ENCODE peak calls at places on chromosomes 2 and 18, in four cellular contexts. U, H, C and X are unnamed samples.
A peak's percentile ranks its signal among the peaks of the same experiment; 100 is the strongest.

GRCh38 chr2:196230051-196230450 is 58.7 kb upstream of the STK17B start:
- DNase-seq in C (peak; percentile 42), H (no peak), U (no peak), X (no peak)

GRCh38 chr2:192267484-192267883 is 72.8 kb upstream of the TMEFF2 start:
- DNase-seq in U (peak; percentile 10), C (no peak), H (no peak), X (no peak)

GRCh38 chr18:79588636-79589481 is 90.7 kb upstream of the CTDP1 start:
- DNase-seq in H (no peak), U (no peak), C (peak; percentile 78), X (peak; percentile 46)

GRCh38 chr2:102999958-103000357 is 238.1 kb downstream of the TMEM182 start:
- DNase-seq in H (no peak), C (no peak), U (no peak), X (no peak)

GRCh38 chr18:7576685-7577084 is 9.6 kb downstream of the PTPRM start:
- DNase-seq in U (no peak), C (no peak), H (no peak), X (no peak)

GRCh38 chr18:5879479-5879882 is 15.8 kb downstream of the TMEM200C start:
- DNase-seq in C (no peak), U (peak; percentile 19), H (peak; percentile 39), X (no peak)

GRCh38 chr2:74531666-74532065 is 1.9 kb downstream of the HTRA2 start:
- DNase-seq in U (no peak), C (no peak), H (no peak), X (no peak)

GRCh38 chr2:161426788-161427412 is 10.8 kb downstream of the TBR1 start:
- DNase-seq in C (no peak), H (peak; percentile 49), U (no peak), X (peak; percentile 81)

GRCh38 chr18:79988925-79989361 is 580 bp upstream of the TXNL4A start:
- DNase-seq in H (no peak), U (peak; percentile 36), C (peak; percentile 42), X (no peak)

GRCh38 chr2:109125595-109126500 is 3.2 kb upstream of the SH3RF3 start:
- DNase-seq in C (no peak), H (no peak), U (peak; percentile 14), X (no peak)

GRCh38 chr2:27086722-27087446 is at the start of gene KHK:
- DNase-seq in C (peak; percentile 77), H (peak; percentile 90), U (peak; percentile 50), X (peak; percentile 86)

GRCh38 chr2:201808070-201808469 is 1.7 kb downstream of the CDK15 start:
- DNase-seq in U (no peak), H (no peak), C (no peak), X (no peak)

GRCh38 chr18:48996901-48997463 is 46.2 kb upstream of the SMAD7 start:
- DNase-seq in H (peak; percentile 77), C (no peak), U (peak; percentile 91), X (no peak)

GRCh38 chr2:180494286-180494685 is 486.1 kb upstream of the UBE2E3 start:
- DNase-seq in C (no peak), U (no peak), H (no peak), X (no peak)

GRCh38 chr2:62672601-62673000 is 32.9 kb upstream of the EHBP1 start:
- DNase-seq in U (peak; percentile 72), H (no peak), C (no peak), X (no peak)

GRCh38 chr2:75565523-75566449 is 5.0 kb upstream of the EVA1A start:
- DNase-seq in H (peak; percentile 20), C (no peak), U (peak; percentile 19), X (no peak)

GRCh38 chr18:62953663-62954062 is 238.3 kb downstream of the PHLPP1 start:
- DNase-seq in H (no peak), C (no peak), U (no peak), X (no peak)

GRCh38 chr2:107932986-107933385 is 53.3 kb upstream of the SLC5A7 start:
- DNase-seq in C (no peak), H (no peak), U (peak; percentile 23), X (no peak)

GRCh38 chr2:240590681-240591111 is 4.2 kb downstream of the CAPN10 start:
- DNase-seq in H (no peak), U (no peak), C (no peak), X (no peak)

GRCh38 chr2:106142683-106143082 is 51.4 kb downstream of the UXS1 start:
- DNase-seq in H (no peak), C (no peak), U (no peak), X (no peak)

GRCh38 chr18:8253943-8254342 is 355.3 kb upstream of the RAB12 start:
- DNase-seq in C (no peak), U (no peak), H (peak; percentile 74), X (no peak)

GRCh38 chr2:231554327-231554726 is 24.1 kb upstream of the NMUR1 start:
- DNase-seq in C (no peak), U (no peak), H (no peak), X (no peak)

GRCh38 chr2:42722328-42723190 is 41.4 kb downstream of the OXER1 start:
- DNase-seq in H (no peak), C (peak; percentile 13), U (peak; percentile 42), X (peak; percentile 88)

GRCh38 chr2:11562011-11562410 is 28.2 kb downstream of the GREB1 start:
- DNase-seq in U (no peak), C (no peak), H (no peak), X (no peak)

GRCh38 chr2:127143851-127144782 is 37.2 kb upstream of the BIN1 start:
- DNase-seq in U (peak; percentile 33), C (no peak), H (no peak), X (no peak)

GRCh38 chr18:23265691-23266399 is 130.6 kb downstream of the CABLES1 start:
- DNase-seq in C (no peak), H (no peak), U (no peak), X (no peak)

GRCh38 chr2:35220471-35220870 is 1135.1 kb upstream of the CRIM1 start:
- DNase-seq in C (no peak), H (no peak), U (no peak), X (no peak)

GRCh38 chr2:16035747-16036745 is 95.7 kb downstream of the MYCN start:
- DNase-seq in C (no peak), U (no peak), H (no peak), X (no peak)

DNA sequence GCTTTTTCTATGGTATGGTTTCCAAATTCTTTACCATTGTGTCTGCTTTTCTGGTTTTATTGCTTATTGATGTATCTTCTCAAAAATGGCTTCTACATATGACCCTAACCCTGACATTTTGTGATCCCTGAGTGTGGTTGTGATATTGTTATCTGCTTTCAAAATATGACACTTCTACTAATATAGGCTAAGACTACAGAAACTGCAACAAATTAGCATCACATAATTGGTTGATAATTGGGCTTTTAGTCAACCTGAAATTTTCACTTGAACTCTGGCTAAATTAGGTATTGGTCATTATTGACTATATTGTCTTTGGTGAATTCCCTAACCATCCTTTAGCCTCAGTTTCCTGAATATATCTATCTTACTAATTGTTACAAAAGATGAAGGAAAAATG is 246.1 kb downstream of the PIK3C3 start:
- DNase-seq in H (no peak), C (no peak), U (no peak), X (no peak)
- H3K4me1 ChIP-seq in H (no peaks in the 10 kb centered on the region), C (no peaks in the 10 kb centered on the region), U (no peaks in the 10 kb centered on the region), X (no peaks in the 10 kb centered on the region)

GRCh38 chr2:211486-212184 is 52.2 kb downstream of the SH3YL1 start:
- DNase-seq in H (no peak), U (no peak), C (no peak), X (no peak)
- H3K4me3 ChIP-seq in H (no peak overlapping the region), U (no peak overlapping the region), C (no peak overlapping the region), X (no peak overlapping the region)

GRCh38 chr2:200373973-200374416 is 67.5 kb downstream of the SPATS2L start:
- DNase-seq in C (peak; percentile 21), U (no peak), H (no peak), X (peak; percentile 36)
- TF ChIP-seq EP300 in C (no peak), U (no peak), H (no peak), X (no peak)

DNA sequence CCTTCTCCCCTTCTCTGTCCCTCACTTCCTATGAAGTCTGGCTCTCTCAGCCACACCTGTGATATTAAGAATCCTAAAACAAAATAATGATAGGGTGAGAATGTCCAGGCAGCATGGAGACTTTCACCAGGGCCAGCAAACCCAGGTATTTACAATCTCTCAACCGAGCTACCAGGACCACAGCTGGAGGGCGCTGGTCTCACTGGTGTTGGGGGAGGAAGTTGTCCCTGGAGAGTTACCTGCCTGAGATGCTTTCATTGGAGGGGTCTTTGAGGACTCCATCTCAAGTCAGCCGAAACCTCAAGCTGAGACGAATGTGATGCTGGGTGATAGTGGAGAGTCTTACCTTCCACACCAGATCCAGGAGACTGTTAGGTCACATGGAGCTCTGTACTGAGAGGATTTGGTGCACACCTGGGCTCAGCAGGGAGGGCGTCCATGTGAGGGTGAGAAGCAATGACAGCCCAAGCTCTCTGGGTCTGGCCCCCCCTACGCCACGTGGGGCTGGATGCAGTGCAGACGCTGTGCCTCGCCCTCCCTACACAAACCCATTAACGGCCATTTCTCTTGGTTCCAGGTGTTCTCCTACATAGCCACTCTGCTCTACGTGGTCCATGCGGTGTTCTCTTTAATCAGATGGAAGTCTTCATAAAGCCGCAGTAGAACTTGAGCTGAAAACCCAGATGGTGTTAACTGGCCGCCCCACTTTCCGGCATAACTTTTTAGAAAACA is 27.5 kb downstream of the MAL start:
- DNase-seq in C (no peak), U (no peak), H (no peak), X (no peak)
- H3K4me1 ChIP-seq in C (no peaks in the 10 kb centered on the region), U (no peaks in the 10 kb centered on the region), H (no peaks in the 10 kb centered on the region), X (no peaks in the 10 kb centered on the region)